ENCODE peak calls at places on chromosomes 3 and 15, in seven cellular contexts. Z is HS-27A; L is GM13977; N is NCI-H2081 treated with DMSO at 0.1 percent for 48 hours; I is choroid plexus epithelial cell; M is endodermal cell; V is stimulated activated CD8-positive, alpha-beta memory T cell treated with anti-CD3 and anti-CD28 coated beads, Interleukin-15, amount 100 ng/mL, for 24 hours. B is an unnamed sample.

GRCh38 chr3:118977118-118977517 is 57.5 kb downstream of the IGSF11 start:
- DNase-seq in Z (no peak), L (no peak), N (no peak), I (no peak), M (no peak), V (no peak), B (no peak)

GRCh38 chr3:128133273-128133883 is 9.8 kb upstream of the RUVBL1 start:
- DNase-seq in Z (no peak), L (no peak), N (peak), I (peak), M (peak), V (no peak), B (no peak)

GRCh38 chr3:195181781-195182469 is 89.0 kb downstream of the XXYLT1 start:
- DNase-seq in Z (no peak), L (no peak), N (no peak), I (no peak), M (peak), V (no peak), B (no peak)

GRCh38 chr15:83955806-83956265 is 279.7 kb upstream of the GOLGA6L4 start:
- DNase-seq in Z (no peak), L (no peak), N (no peak), I (no peak), M (no peak), V (no peak), B (peak)

GRCh38 chr3:193701896-193702644 is 109.1 kb downstream of the OPA1 start:
- DNase-seq in Z (no peak), L (no peak), N (no peak), I (no peak), M (no peak), V (no peak), B (peak)

GRCh38 chr3:18369561-18370185 is 55.5 kb downstream of the SATB1 start:
- DNase-seq in Z (no peak), L (no peak), N (peak), I (no peak), M (no peak), V (no peak), B (no peak)

GRCh38 chr3:12476238-12476897 is 7.9 kb upstream of the TSEN2 start:
- DNase-seq in Z (no peak), L (no peak), N (no peak), I (peak), M (no peak), V (no peak), B (no peak)

GRCh38 chr3:23859012-23859743 is 53.4 kb downstream of the UBE2E1 start:
- DNase-seq in Z (no peak), L (no peak), N (no peak), I (peak), M (no peak), V (no peak), B (no peak)

GRCh38 chr3:121718205-121718846 is 31.2 kb downstream of the GOLGB1 start:
- DNase-seq in Z (no peak), L (no peak), N (no peak), I (no peak), M (no peak), V (no peak), B (no peak)

GRCh38 chr15:65369651-65370050 is 8.2 kb downstream of the IGDCC3 start:
- DNase-seq in Z (no peak), L (no peak), N (no peak), I (no peak), M (peak), V (no peak), B (no peak)

GRCh38 chr15:87680200-87680599 is 576.3 kb downstream of the NTRK3 start:
- DNase-seq in Z (no peak), L (no peak), N (no peak), I (no peak), M (no peak), V (no peak), B (no peak)

GRCh38 chr15:45921376-45921775 is 286.5 kb downstream of the SQOR start:
- DNase-seq in Z (no peak), L (no peak), N (no peak), I (no peak), M (peak), V (no peak), B (no peak)